ENCODE peak calls at places on chromosomes 16 and 17, in four cellular contexts. P is NCI-H1105 treated with DMSO at 0.1 percent for 48 hours; C is activated T-cell treated with anti-CD3 and anti-CD28 coated beads, Interleukin-2, amount 50 U/mL, for 72 hours; I is hepatic stellate cell. K is an unnamed sample.

GRCh38 chr17:63023049-63023448 is 57.0 kb downstream of the TANC2 start:
- DNase-seq in C (no peak), P (no peak), I (no peak), K (no peak)

GRCh38 chr17:37694734-37695133 is 50.1 kb downstream of the HNF1B start:
- DNase-seq in I (no peak), C (no peak), P (no peak), K (no peak)

GRCh38 chr16:77905356-77905920 is 116.9 kb upstream of the CLEC3A start:
- DNase-seq in P (peak; percentile 29), I (no peak), C (no peak), K (no peak)

GRCh38 chr17:6145946-6146345 is 75.8 kb downstream of the WSCD1 start:
- DNase-seq in C (no peak), I (no peak), P (no peak), K (no peak)

GRCh38 chr17:76432712-76433336 is 20.1 kb downstream of the UBE2O start:
- DNase-seq in P (no peak), I (no peak), C (no peak), K (no peak)

GRCh38 chr17:16453493-16453851 is 38.1 kb downstream of the TRPV2 start:
- DNase-seq in I (no peak), P (no peak), C (no peak), K (no peak)

GRCh38 chr16:17403156-17403809 is 67.5 kb downstream of the XYLT1 start:
- DNase-seq in P (no peak), I (no peak), C (no peak), K (no peak)

GRCh38 chr16:51418258-51418657 is 267.2 kb upstream of the SALL1 start:
- DNase-seq in C (no peak), P (no peak), I (no peak), K (no peak)

GRCh38 chr16:85204242-85205010 is 92.2 kb upstream of the CIBAR2 start:
- DNase-seq in P (no peak), C (no peak), I (peak; percentile 74), K (peak; percentile 58)

GRCh38 chr16:16027728-16028310 is 78.4 kb downstream of the ABCC1 start:
- DNase-seq in C (no peak), I (no peak), P (no peak), K (no peak)

K was measured in AG08395.